ENCODE peak calls at places on chromosomes 3 and 15, in nine cellular contexts. G is cardiac muscle cell; U is CD8-positive, alpha-beta memory T cell; A is uterus; N is fibroblast of mammary gland; S is transverse colon; K is right cardiac atrium; W is GM06990; I is CD4-positive, CD25-positive, alpha-beta regulatory T cell. D is an unnamed sample.

GRCh38 chr3:170703121-170703588 is 117.3 kb upstream of the SLC7A14 start:
- DNase-seq in G (no peak), U (no peak), A (no peak), N (peak; percentile 96), S (no peak), K (no peak), W (no peak), I (no peak), D (no peak)

GRCh38 chr3:32403663-32404062 is 12.0 kb downstream of the CMTM7 start:
- DNase-seq in G (no peak), U (no peak), A (no peak), N (no peak), S (no peak), K (no peak), W (no peak), I (no peak), D (no peak)

GRCh38 chr3:178195824-178196223 is 340.4 kb upstream of the KCNMB2 start:
- DNase-seq in G (no peak), U (no peak), A (no peak), N (peak; percentile 73), S (no peak), K (no peak), W (no peak), I (no peak), D (no peak)

GRCh38 chr3:45560270-45561020 is 34.1 kb upstream of the LIMD1 start:
- DNase-seq in G (no peak), U (no peak), A (peak; percentile 75), N (peak; percentile 58), S (peak; percentile 54), K (peak; percentile 92), W (no peak), I (no peak), D (peak; percentile 77)

GRCh38 chr15:38660726-38661125 is 96.1 kb upstream of the RASGRP1 start:
- DNase-seq in G (no peak), U (peak; percentile 18), A (no peak), N (peak; percentile 11), S (no peak), K (no peak), W (no peak), I (no peak), D (no peak)

GRCh38 chr3:33918357-33918756 is 119.9 kb downstream of the PDCD6IP start:
- DNase-seq in G (no peak), U (no peak), A (no peak), N (no peak), S (no peak), K (no peak), W (no peak), I (no peak), D (no peak)

GRCh38 chr3:71215351-71215750 is 368.2 kb downstream of the FOXP1 start:
- DNase-seq in G (no peak), U (no peak), A (no peak), N (no peak), S (no peak), K (no peak), W (no peak), I (no peak), D (no peak)

GRCh38 chr15:64180235-64180824 is 17.5 kb upstream of the PPIB start:
- DNase-seq in G (peak; percentile 83), U (no peak), A (no peak), N (no peak), S (no peak), K (no peak), W (no peak), I (no peak), D (no peak)

GRCh38 chr3:113018461-113019181 is 27.8 kb downstream of the GTPBP8 start:
- DNase-seq in G (no peak), U (no peak), A (no peak), N (peak; percentile 41), S (no peak), K (no peak), W (no peak), I (peak; percentile 13), D (peak; percentile 18)

GRCh38 chr3:96983731-96984130 is 169.3 kb downstream of the EPHA6 start:
- DNase-seq in G (no peak), U (no peak), A (no peak), N (no peak), S (no peak), K (no peak), W (no peak), I (no peak), D (no peak)

GRCh38 chr15:52509500-52510244 is 19.0 kb downstream of the MYO5A start:
- DNase-seq in G (no peak), U (no peak), A (no peak), N (no peak), S (no peak), K (no peak), W (no peak), I (no peak), D (no peak)

GRCh38 chr15:94582368-94582767 is 351.0 kb downstream of the MCTP2 start:
- DNase-seq in G (peak; percentile 67), U (no peak), A (peak; percentile 24), N (no peak), S (no peak), K (peak; percentile 41), W (no peak), I (no peak), D (peak; percentile 46)

GRCh38 chr3:126827121-126827520 is 123.1 kb downstream of the CHCHD6 start:
- DNase-seq in G (no peak), U (no peak), A (no peak), N (peak; percentile 96), S (no peak), K (peak; percentile 87), W (no peak), I (no peak), D (no peak)

GRCh38 chr15:60137711-60138396 is 133.7 kb downstream of the FOXB1 start:
- DNase-seq in G (no peak), U (no peak), A (no peak), N (peak; percentile 8), S (no peak), K (no peak), W (no peak), I (no peak), D (no peak)

GRCh38 chr3:171135536-171135935 is 109.0 kb upstream of the SLC2A2 start:
- DNase-seq in G (no peak), U (no peak), A (no peak), N (peak; percentile 61), S (no peak), K (no peak), W (no peak), I (no peak), D (no peak)

GRCh38 chr3:156681003-156681402 is 6.6 kb downstream of the TIPARP start:
- DNase-seq in G (no peak), U (no peak), A (peak; percentile 53), N (peak; percentile 92), S (peak; percentile 28), K (peak; percentile 59), W (peak; percentile 50), I (no peak), D (no peak)
- H3K4me3 ChIP-seq in G (peak overlapping the region; percentile 99), U (no peak overlapping the region), A (no peak overlapping the region), N (no peak overlapping the region), S (no peak overlapping the region), K (peak overlapping the region; percentile 13), W (no peak overlapping the region), I (peak overlapping the region; percentile 64), D (no peak overlapping the region)

DNA sequence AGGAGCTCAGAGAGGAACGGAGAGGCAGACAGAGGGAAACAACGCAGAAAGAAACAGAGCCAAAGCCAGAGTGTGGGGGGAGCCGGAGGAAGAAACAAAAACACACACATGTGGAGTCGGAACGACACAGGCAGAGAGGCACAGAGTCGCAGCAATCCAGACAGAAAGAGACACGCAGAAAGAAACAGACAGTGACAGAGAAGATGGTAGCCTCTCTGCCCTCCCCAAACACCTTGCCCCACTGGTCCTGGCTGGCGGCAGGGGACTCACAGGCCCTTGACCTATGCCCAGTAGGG is 1.7 kb downstream of the NCKIPSD start:
- DNase-seq in G (no peak), U (no peak), A (no peak), N (no peak), S (no peak), K (no peak), W (no peak), I (no peak), D (peak; percentile 47)
- H3K4me3 ChIP-seq in G (no peak overlapping the region), U (no peak overlapping the region), A (peak overlapping the region; percentile 68), N (peak overlapping the region; percentile 77), S (peak overlapping the region; percentile 65), K (peak overlapping the region; percentile 59), W (no peak overlapping the region), I (no peak overlapping the region), D (peak overlapping the region; percentile 93)

GRCh38 chr3:63814300-63814699 is 4.8 kb upstream of the C3orf49 start:
- DNase-seq in G (no peak), U (no peak), A (no peak), N (peak; percentile 28), S (no peak), K (no peak), W (no peak), I (no peak), D (no peak)
- H3K4me3 ChIP-seq in G (no peak overlapping the region), U (no peak overlapping the region), A (no peak overlapping the region), N (no peak overlapping the region), S (no peak overlapping the region), K (no peak overlapping the region), W (no peak overlapping the region), I (no peak overlapping the region), D (no peak overlapping the region)

GRCh38 chr15:40242671-40243070 is 3.8 kb downstream of the PAK6 start:
- DNase-seq in G (no peak), U (no peak), A (no peak), N (no peak), S (no peak), K (no peak), W (no peak), I (no peak), D (no peak)

GRCh38 chr15:40240619-40241304 is 1.9 kb downstream of the PAK6 start:
- DNase-seq in G (no peak), U (no peak), A (no peak), N (no peak), S (no peak), K (no peak), W (no peak), I (no peak), D (no peak)

GRCh38 chr15:40242216-40242599 is 3.3 kb downstream of the PAK6 start:
- DNase-seq in G (no peak), U (no peak), A (no peak), N (no peak), S (no peak), K (no peak), W (no peak), I (no peak), D (no peak)

GRCh38 chr15:40239671-40240618 is 1.1 kb downstream of the PAK6 start:
- DNase-seq in G (no peak), U (no peak), A (no peak), N (no peak), S (no peak), K (no peak), W (no peak), I (no peak), D (no peak)

DNA sequence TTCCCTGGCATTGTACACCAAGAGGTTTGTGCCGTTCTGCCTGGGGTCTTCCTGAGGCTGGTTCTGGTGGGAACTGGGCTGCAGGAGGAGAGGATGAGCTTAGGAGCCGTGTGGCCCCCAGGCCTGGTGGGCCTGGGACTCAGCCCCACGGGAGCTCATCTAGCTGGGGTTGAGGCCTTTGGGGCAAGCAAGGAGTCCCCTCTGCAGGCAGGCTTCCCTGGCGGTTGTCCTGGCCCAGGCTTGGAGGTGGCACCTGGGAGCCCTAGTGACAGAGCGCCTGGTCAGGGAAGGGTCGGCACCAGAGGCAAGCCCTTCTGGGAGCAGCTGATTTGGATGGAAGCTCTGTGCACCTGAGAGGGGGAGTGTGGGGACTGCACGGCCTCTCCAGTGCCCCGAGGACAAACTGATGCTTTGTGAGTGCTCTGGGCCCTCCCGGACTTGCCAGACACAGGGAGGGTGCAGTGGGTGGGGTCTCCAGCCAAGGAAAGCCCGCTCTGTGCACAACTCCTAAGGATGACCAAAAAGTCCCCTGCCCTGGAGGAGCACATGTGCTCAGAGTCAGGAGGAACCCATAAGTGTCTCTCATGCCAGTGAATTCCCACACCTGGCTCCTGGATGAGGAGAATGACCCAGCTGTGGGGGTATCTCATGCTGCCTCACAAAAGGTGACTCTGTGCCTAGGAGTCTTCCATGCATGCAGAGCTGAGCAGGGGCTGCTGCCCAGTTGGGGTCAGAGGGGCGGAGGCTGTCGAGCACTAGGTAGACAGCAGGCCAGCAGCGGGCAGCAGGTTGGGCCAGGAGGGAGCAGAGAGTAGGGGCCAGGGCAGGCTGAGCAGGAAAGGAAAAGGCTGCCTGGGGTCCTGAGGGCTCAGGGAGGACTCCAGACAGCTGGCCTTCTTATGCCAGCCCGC is 2.7 kb downstream of the PAK6 start:
- DNase-seq in G (no peak), U (no peak), A (no peak), N (no peak), S (no peak), K (no peak), W (no peak), I (no peak), D (no peak)
- H3K4me3 ChIP-seq in G (no peak overlapping the region), U (no peak overlapping the region), A (no peak overlapping the region), N (no peak overlapping the region), S (no peak overlapping the region), K (no peak overlapping the region), W (no peak overlapping the region), I (no peak overlapping the region), D (no peak overlapping the region)